ENCODE peak calls at places on chromosomes 12 and 14, in five cellular contexts. W is MM.1S, K is Panc1, Z is AG09309, D is GM23248. C is an unnamed sample.

GRCh38 chr12:14394317-14395058 is 29.0 kb downstream of the ATF7IP start:
- DNase-seq in W (peak), D (peak), K (peak), Z (no peak), C (no peak)

GRCh38 chr12:126685636-126686035 is 1581.3 kb upstream of the TMEM132C start:
- DNase-seq in W (no peak), D (no peak), K (no peak), Z (no peak), C (no peak)

GRCh38 chr14:23941230-23941629 is 12.3 kb upstream of the DHRS4 start:
- DNase-seq in D (no peak), W (no peak), Z (no peak), K (no peak), C (no peak)

GRCh38 chr12:87074801-87075200 is 818.6 kb upstream of the MGAT4C start:
- DNase-seq in D (peak), W (no peak), K (no peak), Z (peak), C (no peak)

GRCh38 chr12:91853350-91854127 is 292.1 kb downstream of the BTG1 start:
- DNase-seq in D (no peak), K (no peak), Z (no peak), W (no peak), C (no peak)

GRCh38 chr12:49264466-49264872 is 413 bp upstream of the TUBA1C start:
- DNase-seq in K (no peak), D (peak), W (peak), Z (no peak), C (no peak)

GRCh38 chr12:27330846-27331245 is 1.8 kb upstream of the BMAL2 start:
- DNase-seq in Z (no peak), W (no peak), K (no peak), D (peak), C (no peak)

GRCh38 chr12:66241061-66242043 is 52.3 kb downstream of the IRAK3 start:
- DNase-seq in K (no peak), Z (peak), D (peak), W (peak), C (peak)

GRCh38 chr12:106223485-106224391 is 24.1 kb downstream of the CKAP4 start:
- DNase-seq in D (peak), Z (no peak), W (peak), K (peak), C (no peak)

GRCh38 chr14:104774453-104775072 is 21.0 kb downstream of the AKT1 start:
- DNase-seq in D (no peak), Z (no peak), W (no peak), K (no peak), C (no peak)

GRCh38 chr14:99690636-99691035 is 6.5 kb downstream of the CYP46A1 start:
- DNase-seq in D (no peak), Z (no peak), W (no peak), K (no peak), C (no peak)

GRCh38 chr14:63713765-63714164 is 14.1 kb downstream of the SGPP1 start:
- DNase-seq in K (no peak), Z (peak), W (no peak), D (peak), C (no peak)

GRCh38 chr12:10331642-10332239 is 24.1 kb downstream of the KLRD1 start:
- DNase-seq in K (peak), Z (peak), W (peak), D (peak), C (no peak)

GRCh38 chr12:116880817-116881324 is 370 bp downstream of the HRK start:
- DNase-seq in D (peak), W (peak), K (no peak), Z (no peak), C (no peak)

GRCh38 chr14:69043598-69044267 is 64.6 kb upstream of the ACTN1 start:
- DNase-seq in K (no peak), D (peak), Z (no peak), W (no peak), C (no peak)

GRCh38 chr12:47820631-47821345 is 1.1 kb upstream of the HDAC7 start:
- DNase-seq in W (no peak), D (peak), Z (peak), K (no peak), C (peak)

GRCh38 chr12:44774815-44775411 is 101.2 kb downstream of the NELL2 start:
- DNase-seq in D (peak), Z (no peak), W (no peak), K (peak), C (no peak)

GRCh38 chr12:94282675-94283074 is 134.3 kb downstream of the PLXNC1 start:
- DNase-seq in W (no peak), K (no peak), D (no peak), Z (no peak), C (no peak)

GRCh38 chr12:98968896-98969295 is 323.8 kb downstream of the APAF1 start:
- DNase-seq in K (no peak), D (no peak), W (no peak), Z (no peak), C (no peak)

GRCh38 chr12:49580572-49581535 is 12.9 kb upstream of the MCRS1 start:
- DNase-seq in Z (peak), D (peak), W (peak), K (peak), C (peak)

GRCh38 chr14:65958664-65959562 is 527.3 kb upstream of the CCDC196 start:
- DNase-seq in K (no peak), D (peak), Z (no peak), W (peak), C (no peak)

GRCh38 chr12:68163546-68164210 is 4.1 kb upstream of the IFNG start:
- DNase-seq in W (no peak), K (no peak), Z (no peak), D (no peak), C (no peak)

GRCh38 chr12:57772429-57773322 is at the start of gene EEF1AKMT3:
- DNase-seq in W (peak), Z (no peak), K (no peak), D (peak), C (no peak)

GRCh38 chr12:109962388-109962787 is 33.8 kb downstream of the GIT2 start:
- DNase-seq in D (peak), Z (no peak), W (no peak), K (no peak), C (no peak)

DNA sequence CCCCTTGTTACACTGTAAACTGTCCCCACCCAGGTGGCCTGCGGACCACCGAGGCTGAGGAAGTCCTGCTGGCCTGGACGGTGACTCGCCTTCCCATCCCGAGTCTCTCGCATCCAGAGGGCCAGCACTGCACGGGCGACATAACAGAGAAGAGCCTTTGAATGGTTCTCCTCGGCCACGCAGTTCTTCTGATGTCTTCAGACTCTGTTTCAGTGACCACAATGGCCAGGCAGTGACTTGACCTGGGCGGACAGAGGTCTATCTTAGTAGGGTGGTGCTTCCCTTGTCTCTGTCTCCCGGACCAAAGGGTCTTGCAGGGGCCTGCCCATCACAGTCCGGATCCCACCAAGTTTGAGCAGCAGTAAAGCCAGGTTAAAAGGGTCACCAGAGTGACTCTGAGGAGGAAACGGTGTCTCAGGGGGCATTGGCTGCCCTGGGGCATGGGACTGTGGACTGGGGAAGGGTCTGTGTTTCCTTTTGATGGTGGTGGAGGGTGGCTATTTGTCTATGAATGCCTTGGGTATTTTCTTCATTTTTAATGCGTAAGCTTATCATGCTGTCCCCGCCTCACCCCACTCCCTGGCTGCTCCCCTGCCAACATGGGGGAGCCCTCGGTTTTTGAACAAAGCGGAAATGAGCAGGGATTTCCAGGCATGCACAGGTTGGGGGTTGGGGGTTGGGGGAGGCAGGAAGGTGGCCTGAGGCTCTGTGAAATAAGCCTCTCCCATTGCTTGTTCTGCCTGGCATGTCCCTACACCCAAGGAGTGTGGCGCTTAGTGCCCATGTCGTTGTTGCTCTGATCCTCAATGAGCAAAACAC is 10.3 kb downstream of the KRT85 start:
- DNase-seq in Z (no peak), K (no peak), W (no peak), D (no peak), C (no peak)
- H3K4me3 ChIP-seq in Z (no peak), K (no peak), W (no peak), D (no peak), C (no peak)

GRCh38 chr14:103021817-103022668 is 35.3 kb downstream of the CDC42BPB start:
- DNase-seq in K (no peak), W (no peak), D (peak), Z (no peak), C (no peak)
- H3K4me3 ChIP-seq in K (no peak), W (no peak), D (peak), Z (no peak), C (no peak)

DNA sequence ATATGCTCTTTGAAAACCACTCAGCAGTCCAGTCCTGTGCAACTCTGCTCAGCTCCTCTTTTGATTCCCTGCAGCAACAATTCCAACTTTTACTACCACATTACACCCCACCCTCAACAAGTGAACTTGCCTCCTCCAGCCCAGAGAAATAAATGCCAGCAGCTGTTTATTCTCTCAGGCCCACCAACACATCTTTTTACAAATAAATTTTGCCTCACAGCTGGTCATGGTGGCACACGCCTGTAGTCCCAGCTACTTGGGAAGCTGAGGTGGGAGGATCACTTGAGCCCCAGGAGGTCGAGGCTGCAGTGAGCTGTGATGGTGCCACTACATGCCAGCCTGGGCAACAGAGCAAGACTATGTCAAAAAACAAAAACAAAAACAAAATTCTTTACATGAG is 9.8 kb downstream of the SNX6 start:
- DNase-seq in Z (no peak), W (no peak), D (no peak), K (no peak), C (no peak)
- H3K4me3 ChIP-seq in Z (no peak), W (no peak), D (no peak), K (no peak), C (no peak)

GRCh38 chr12:22333751-22334695 is 484 bp downstream of the ST8SIA1 start:
- DNase-seq in Z (no peak), D (no peak), K (no peak), W (no peak), C (no peak)

GRCh38 chr12:22334696-22335290 is at the start of gene ST8SIA1:
- DNase-seq in K (no peak), W (peak), D (peak), Z (no peak), C (no peak)

GRCh38 chr12:22332191-22332590 is 2.3 kb downstream of the ST8SIA1 start:
- DNase-seq in D (no peak), K (no peak), W (no peak), Z (no peak), C (no peak)

GRCh38 chr12:22333186-22333745 is 1.2 kb downstream of the ST8SIA1 start:
- DNase-seq in Z (peak), K (no peak), D (peak), W (no peak), C (no peak)
- H3K4me3 ChIP-seq in Z (no peak), K (no peak), D (no peak), W (no peak), C (no peak)

DNA sequence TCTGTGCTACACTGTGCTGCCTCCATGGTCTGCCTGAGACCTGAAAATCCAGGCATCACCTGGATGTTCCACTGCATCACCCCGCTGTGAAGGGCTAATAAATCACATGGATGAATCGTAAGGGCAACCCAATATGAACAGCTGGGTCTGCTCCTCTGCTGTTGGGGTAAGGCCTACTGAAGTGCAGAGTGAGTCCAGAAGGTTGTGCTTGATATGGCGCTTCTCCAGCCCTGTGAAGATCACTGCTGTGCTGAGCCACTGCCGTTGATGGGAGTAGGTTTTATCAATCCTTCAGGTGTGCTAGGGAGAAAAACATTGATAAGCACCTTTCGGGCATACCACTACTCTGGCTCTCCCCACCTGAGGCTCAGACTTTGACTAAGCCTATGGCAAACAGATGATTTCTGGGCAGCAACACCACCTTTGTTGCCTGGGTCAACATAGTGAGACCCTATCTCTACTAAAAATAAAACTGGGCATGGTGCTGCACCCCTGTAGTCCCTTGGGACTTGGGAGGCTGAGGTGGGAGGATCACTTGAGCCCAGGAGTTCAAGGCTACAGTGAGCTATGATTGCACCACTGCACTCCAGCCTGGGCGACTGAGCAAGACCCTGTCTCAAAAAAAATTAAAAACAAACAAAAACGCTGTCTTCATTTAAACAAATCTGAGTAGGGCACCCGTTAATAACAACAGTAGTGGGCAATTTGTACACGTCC is 1.7 kb downstream of the ACVRL1 start:
- DNase-seq in W (no peak), K (no peak), D (no peak), Z (no peak), C (no peak)
- H3K4me3 ChIP-seq in W (no peak), K (no peak), D (peak), Z (no peak), C (no peak)

C was measured in epithelial cell of proximal tubule.